ENCODE peak calls at places on chromosomes 5 and 9, in five cellular contexts. S, R, E, F and O are unnamed samples.

GRCh38 chr5:5298068-5298633 is 124.3 kb upstream of the ICE1 start:
- DNase-seq in S (no peak), R (no peak), E (no peak), F (no peak), O (no peak)

GRCh38 chr9:120394058-120394669 is 185.8 kb downstream of the CDK5RAP2 start:
- DNase-seq in S (peak), R (no peak), E (no peak), F (no peak), O (peak)

GRCh38 chr5:144237851-144238250 is 67.2 kb downstream of the KCTD16 start:
- DNase-seq in S (no peak), R (no peak), E (no peak), F (no peak), O (no peak)

GRCh38 chr9:27154923-27155322 is 45.9 kb downstream of the TEK start:
- DNase-seq in S (peak), R (peak), E (no peak), F (no peak), O (peak)

GRCh38 chr9:84266087-84266561 is 74.4 kb downstream of the SLC28A3 start:
- DNase-seq in S (no peak), R (peak), E (no peak), F (peak), O (no peak)

GRCh38 chr9:81823672-81824554 is 104.3 kb upstream of the SPATA31D4 start:
- DNase-seq in S (no peak), R (no peak), E (no peak), F (no peak), O (no peak)

GRCh38 chr9:131708613-131709002 is 31.3 kb downstream of the RAPGEF1 start:
- DNase-seq in S (no peak), R (no peak), E (no peak), F (no peak), O (no peak)

GRCh38 chr5:435961-436640 is 6.9 kb upstream of the EXOC3 start:
- DNase-seq in S (peak), R (peak), E (no peak), F (peak), O (peak)

GRCh38 chr5:14036947-14037346 is 92.5 kb upstream of the DNAH5 start:
- DNase-seq in S (peak), R (peak), E (no peak), F (no peak), O (peak)

GRCh38 chr5:129853588-129853987 is 50.7 kb upstream of the CHSY3 start:
- DNase-seq in S (no peak), R (no peak), E (no peak), F (no peak), O (peak)

GRCh38 chr5:97752871-97753270 is 569.8 kb upstream of the RIOK2 start:
- DNase-seq in S (peak), R (no peak), E (no peak), F (no peak), O (no peak)

GRCh38 chr5:179345429-179346321 is at the start of gene ADAMTS2:
- DNase-seq in S (peak), R (peak), E (peak), F (peak), O (peak)

GRCh38 chr9:37587521-37587920 is 4.9 kb downstream of the TOMM5 start:
- DNase-seq in S (no peak), R (no peak), E (no peak), F (no peak), O (no peak)

GRCh38 chr5:31573494-31573893 is 41.4 kb downstream of the C5orf22 start:
- DNase-seq in S (no peak), R (no peak), E (no peak), F (no peak), O (no peak)

GRCh38 chr9:124283232-124283814 is 25.6 kb downstream of the NEK6 start:
- DNase-seq in S (no peak), R (no peak), E (no peak), F (no peak), O (no peak)

DNA sequence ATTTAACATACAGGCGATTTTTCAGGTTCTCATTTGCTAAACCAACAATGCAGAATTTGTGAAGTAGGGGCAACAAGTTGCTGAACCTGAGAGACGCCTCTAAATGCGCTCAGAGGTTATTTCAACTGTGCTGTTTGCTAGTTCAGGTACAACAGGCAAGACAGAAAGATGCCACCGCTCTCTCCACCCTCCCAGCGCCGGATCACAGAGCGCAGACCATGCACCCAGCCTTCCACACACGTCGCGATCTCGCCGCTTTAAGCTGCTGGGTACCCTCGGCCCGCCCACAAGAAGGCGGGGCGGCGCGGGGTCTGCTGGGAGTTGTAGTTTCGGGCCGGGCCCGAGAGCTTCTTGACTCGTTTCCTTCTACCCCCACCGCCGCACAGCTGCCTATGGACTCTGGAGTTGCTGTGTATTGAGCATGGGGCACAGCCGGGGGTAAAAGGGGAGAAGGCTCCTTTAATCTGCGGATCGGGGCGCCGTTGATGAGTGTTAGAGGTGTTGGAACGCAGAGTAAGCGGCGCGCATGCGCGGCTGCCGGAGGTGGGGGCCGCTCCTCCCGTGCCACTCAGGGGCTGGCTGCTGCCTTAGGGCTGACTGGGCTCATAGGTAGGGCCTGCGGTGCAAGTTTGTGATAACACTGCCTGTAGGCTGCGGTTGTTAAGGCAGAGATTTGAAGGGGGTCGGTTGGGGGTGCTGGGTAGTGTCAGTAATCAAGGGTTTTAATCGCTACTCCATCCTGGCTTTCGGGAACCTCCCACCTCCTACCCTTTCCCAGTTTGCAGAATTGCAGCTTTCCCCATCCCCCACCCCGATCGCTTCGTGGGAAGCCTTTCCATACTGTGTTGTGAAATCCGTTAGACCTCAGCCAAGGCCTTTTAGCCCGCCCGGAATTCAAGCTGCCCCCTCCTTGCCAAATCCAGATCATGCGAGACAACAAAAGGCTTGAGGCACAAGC is 40.3 kb upstream of the ABCA1 start:
- DNase-seq in S (peak), R (peak), E (peak), F (peak), O (peak)
- H4K8ac ChIP-seq in S (peak), R (no peak), E (no peak), F (no peak), O (peak)

DNA sequence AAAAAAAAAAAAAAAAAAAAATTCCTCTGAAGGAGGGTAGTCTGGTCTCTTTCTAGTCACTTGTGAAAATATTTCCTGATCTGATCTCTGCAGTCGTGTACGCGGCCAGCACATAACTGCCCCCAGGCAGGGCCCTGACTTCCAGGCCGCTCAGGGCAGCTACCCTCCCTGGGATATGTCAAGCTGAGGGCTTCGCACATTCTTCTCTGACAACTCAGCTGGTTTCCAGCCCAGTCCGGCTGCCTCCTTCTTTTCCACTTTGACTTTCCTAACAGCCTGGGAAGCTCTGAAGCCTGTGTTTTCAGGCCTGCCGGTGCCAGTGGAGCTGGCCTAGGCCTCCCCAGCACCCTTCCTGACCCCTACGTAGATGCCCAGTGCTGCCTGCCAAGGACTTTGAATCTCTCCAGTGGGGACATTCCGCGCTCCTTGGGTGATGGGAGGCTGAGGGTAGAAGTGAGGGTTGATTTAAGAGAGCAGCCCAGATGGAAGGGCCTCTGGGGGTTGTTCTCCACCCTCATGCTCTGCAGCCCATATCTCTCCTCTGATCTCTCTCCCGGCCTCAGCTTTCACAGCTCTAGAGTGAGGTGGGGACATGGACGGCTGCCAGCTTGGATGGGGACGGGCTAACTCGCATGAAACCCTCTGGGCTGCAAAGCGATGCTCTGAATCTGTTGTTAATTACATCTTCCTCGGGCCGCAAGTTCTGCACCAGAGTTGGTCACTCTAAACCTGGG is 20.7 kb downstream of the COL5A1 start:
- DNase-seq in S (peak), R (no peak), E (no peak), F (no peak), O (peak)
- H4K8ac ChIP-seq in S (peak), R (no peak), E (no peak), F (no peak), O (no peak)

GRCh38 chr5:36875789-36876388 is 680 bp upstream of the NIPBL start:
- DNase-seq in S (peak), R (peak), E (peak), F (peak), O (peak)
- H4K8ac ChIP-seq in S (peak), R (no peak), E (no peak), F (no peak), O (peak)

GRCh38 chr9:136304981-136305380 is 1.1 kb upstream of the CCDC187 start:
- DNase-seq in S (no peak), R (no peak), E (no peak), F (no peak), O (no peak)

GRCh38 chr9:136307215-136307750 is 3.4 kb upstream of the CCDC187 start:
- DNase-seq in S (no peak), R (no peak), E (no peak), F (no peak), O (peak)

GRCh38 chr9:136306691-136307208 is 2.9 kb upstream of the CCDC187 start:
- DNase-seq in S (no peak), R (no peak), E (no peak), F (no peak), O (peak)

GRCh38 chr9:136304456-136304855 is 562 bp upstream of the CCDC187 start:
- DNase-seq in S (no peak), R (no peak), E (no peak), F (no peak), O (no peak)

DNA sequence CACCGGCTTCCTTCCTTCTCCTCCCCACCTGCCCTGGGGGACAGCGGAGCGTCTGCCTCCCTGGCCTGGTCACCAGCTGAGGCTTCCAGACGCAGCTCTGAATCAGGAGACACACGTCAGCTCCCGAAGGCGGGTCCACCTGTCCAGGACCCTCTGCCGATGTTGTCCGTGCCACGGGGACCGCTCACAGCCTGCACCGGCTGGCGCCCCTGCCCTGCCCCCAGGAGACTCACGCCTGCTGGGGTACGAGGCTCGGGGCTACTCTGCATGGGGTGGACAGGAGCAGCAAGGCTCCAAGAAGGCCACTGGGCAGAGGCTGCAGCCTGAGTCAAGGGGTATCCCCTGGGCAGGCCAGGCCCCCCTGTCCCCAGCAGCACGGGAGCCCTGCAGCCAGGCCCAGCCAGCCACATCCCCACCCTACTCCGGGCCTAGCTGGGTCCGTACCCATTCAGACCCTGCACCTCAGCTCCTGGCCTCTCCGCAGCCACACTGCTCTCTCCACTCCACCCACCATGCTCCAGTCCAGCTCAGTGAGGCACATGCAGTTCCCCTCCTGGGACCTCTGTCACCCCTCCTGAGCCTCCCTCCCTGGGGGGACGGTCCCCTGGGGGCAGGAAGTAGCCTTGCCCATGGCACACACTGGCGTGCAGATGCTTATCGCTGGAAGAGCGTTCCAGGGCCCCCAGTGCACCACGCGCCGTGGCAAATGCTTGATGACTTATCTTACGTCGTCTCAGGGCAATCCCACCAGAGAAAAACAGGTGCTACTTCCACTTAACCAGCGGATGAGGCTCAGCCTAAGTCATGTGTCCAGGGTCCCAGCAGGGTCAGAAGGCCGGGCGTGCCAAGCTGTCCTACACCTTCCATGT is 2.2 kb upstream of the CCDC187 start:
- DNase-seq in S (no peak), R (no peak), E (no peak), F (no peak), O (no peak)
- H4K8ac ChIP-seq in S (no peak), R (no peak), E (peak), F (no peak), O (no peak)

GRCh38 chr5:95646569-95647330 is at the start of gene RFESD:
- DNase-seq in S (peak), R (peak), E (peak), F (peak), O (peak)

GRCh38 chr5:95644351-95645042 is 2.1 kb upstream of the RFESD start:
- DNase-seq in S (peak), R (peak), E (peak), F (peak), O (peak)

GRCh38 chr5:95643152-95643551 is 3.4 kb upstream of the RFESD start:
- DNase-seq in S (no peak), R (no peak), E (no peak), F (no peak), O (no peak)

GRCh38 chr5:95647886-95648860 is 1.6 kb downstream of the RFESD start:
- DNase-seq in S (peak), R (peak), E (no peak), F (no peak), O (peak)

DNA sequence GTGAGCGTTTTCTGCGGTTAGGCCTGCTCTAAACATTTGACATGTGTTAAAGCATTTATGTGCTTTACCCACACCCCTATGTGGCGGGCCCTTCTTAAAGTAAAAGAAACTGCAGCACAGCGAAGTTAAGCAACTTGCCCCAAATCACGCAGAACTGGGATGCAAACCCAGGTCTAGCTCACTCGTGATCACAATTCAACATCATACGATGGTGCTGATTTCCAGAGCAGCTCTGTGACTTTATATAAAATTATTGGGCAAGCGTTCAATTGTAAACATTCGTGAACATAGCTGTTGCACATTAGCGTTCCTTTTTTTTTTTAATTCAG is 718 bp downstream of the RFESD start:
- DNase-seq in S (no peak), R (no peak), E (no peak), F (no peak), O (no peak)
- H4K8ac ChIP-seq in S (peak), R (no peak), E (no peak), F (no peak), O (peak)

GRCh38 chr5:65010841-65011240 is 242.1 kb downstream of the CWC27 start:
- DNase-seq in S (no peak), R (no peak), E (no peak), F (no peak), O (no peak)

GRCh38 chr5:65013141-65013540 is 244.4 kb downstream of the CWC27 start:
- DNase-seq in S (peak), R (no peak), E (no peak), F (no peak), O (peak)

GRCh38 chr5:65015767-65016166 is 247.0 kb downstream of the CWC27 start:
- DNase-seq in S (no peak), R (peak), E (no peak), F (no peak), O (no peak)

GRCh38 chr5:65014769-65015168 is 246.0 kb downstream of the CWC27 start:
- DNase-seq in S (no peak), R (no peak), E (no peak), F (no peak), O (no peak)

DNA sequence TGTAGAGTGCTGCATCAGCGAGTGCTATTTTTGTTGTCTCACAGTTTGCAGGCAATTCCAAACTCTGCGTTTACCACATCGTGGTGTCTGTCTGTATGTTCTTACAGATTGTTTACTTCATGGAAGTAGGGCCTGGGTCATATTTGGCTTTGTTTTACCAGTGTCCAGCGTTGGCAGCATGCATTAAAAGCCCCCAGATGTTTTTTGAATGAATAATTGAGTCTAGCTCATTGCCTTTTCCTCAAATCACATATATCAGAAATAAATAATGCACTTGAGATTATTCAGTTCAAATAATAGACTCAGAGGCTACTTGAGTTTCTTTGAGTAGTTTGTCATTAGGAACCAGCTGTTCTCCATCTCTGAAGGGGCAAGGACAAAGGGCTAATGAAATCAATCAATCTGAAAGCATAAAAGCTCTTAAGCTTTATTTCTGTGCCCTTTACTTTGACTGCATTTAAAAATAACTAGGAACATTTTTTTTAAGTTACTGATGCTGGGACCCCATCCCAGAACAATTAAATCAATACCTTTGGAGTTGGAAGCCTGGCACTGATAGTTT is 243.8 kb downstream of the CWC27 start:
- DNase-seq in S (peak), R (no peak), E (no peak), F (no peak), O (peak)
- H4K8ac ChIP-seq in S (peak), R (no peak), E (no peak), F (no peak), O (no peak)